ENCODE peak calls at places on chromosomes 5 and 9, in nine cellular contexts. W is NCI-H2081; C is WTC11; S is foreskin keratinocyte; J is lung microvascular endothelial cell; N is GDM1; O is stimulated activated CD8-positive, alpha-beta memory T cell treated with anti-CD3 and anti-CD28 coated beads, Interleukin-4, amount 100 ng/mL, for 24 hours; U is substantia nigra; X is HT-29. Y is an unnamed sample.

GRCh38 chr5:122019936-122020590 is 58.0 kb downstream of the LOX start:
- DNase-seq in W (no peak), C (no peak), S (no peak), J (no peak), N (no peak), O (no peak), U (no peak), X (no peak), Y (no peak)

GRCh38 chr9:124583134-124583533 is 75.9 kb upstream of the NR5A1 start:
- DNase-seq in W (no peak), C (no peak), S (no peak), J (no peak), N (no peak), O (no peak), U (no peak), X (no peak), Y (no peak)

GRCh38 chr9:127087836-127088235 is 34.6 kb downstream of the ANGPTL2 start:
- DNase-seq in W (no peak), C (no peak), S (no peak), J (no peak), N (no peak), O (no peak), U (no peak), X (no peak), Y (no peak)

GRCh38 chr5:38598994-38599611 is 42.7 kb upstream of the LIFR start:
- DNase-seq in W (no peak), C (no peak), S (peak), J (no peak), N (no peak), O (no peak), U (no peak), X (peak), Y (no peak)

GRCh38 chr5:81239613-81240012 is 6.5 kb downstream of the CKMT2 start:
- DNase-seq in W (no peak), C (no peak), S (no peak), J (no peak), N (no peak), O (no peak), U (no peak), X (no peak), Y (no peak)

GRCh38 chr5:133948721-133949120 is 19.7 kb downstream of the C5orf15 start:
- DNase-seq in W (no peak), C (no peak), S (no peak), J (no peak), N (no peak), O (no peak), U (no peak), X (no peak), Y (no peak)

GRCh38 chr9:27193886-27194285 is 84.9 kb downstream of the TEK start:
- DNase-seq in W (no peak), C (no peak), S (no peak), J (peak), N (no peak), O (no peak), U (no peak), X (no peak), Y (no peak)

GRCh38 chr9:27162045-27162444 is 53.0 kb downstream of the TEK start:
- DNase-seq in W (peak), C (no peak), S (no peak), J (peak), N (no peak), O (no peak), U (no peak), X (no peak), Y (no peak)

GRCh38 chr9:84371737-84372136 is 31.2 kb upstream of the SLC28A3 start:
- DNase-seq in W (no peak), C (no peak), S (peak), J (no peak), N (no peak), O (no peak), U (no peak), X (no peak), Y (peak)

GRCh38 chr9:34714007-34714406 is 4.1 kb upstream of the CCL21 start:
- DNase-seq in W (no peak), C (no peak), S (no peak), J (no peak), N (no peak), O (no peak), U (no peak), X (no peak), Y (no peak)

GRCh38 chr5:85388752-85389151 is 1004.1 kb upstream of the EDIL3 start:
- DNase-seq in W (no peak), C (no peak), S (no peak), J (no peak), N (no peak), O (no peak), U (no peak), X (no peak), Y (no peak)

GRCh38 chr5:56168066-56168478 is 65.1 kb downstream of the ANKRD55 start:
- DNase-seq in W (no peak), C (no peak), S (no peak), J (no peak), N (no peak), O (no peak), U (no peak), X (no peak), Y (no peak)

GRCh38 chr5:132485641-132486317 is 4.8 kb downstream of the IRF1 start:
- DNase-seq in W (no peak), C (no peak), S (no peak), J (no peak), N (peak), O (no peak), U (no peak), X (no peak), Y (no peak)

GRCh38 chr9:91803143-91803940 is 146.7 kb downstream of the ROR2 start:
- DNase-seq in W (no peak), C (no peak), S (no peak), J (no peak), N (no peak), O (no peak), U (no peak), X (no peak), Y (no peak)

GRCh38 chr9:136665704-136666363 is 3.1 kb downstream of the EGFL7 start:
- DNase-seq in W (no peak), C (peak), S (no peak), J (peak), N (peak), O (no peak), U (no peak), X (no peak), Y (no peak)

GRCh38 chr9:18149457-18150011 is 324.4 kb upstream of the ADAMTSL1 start:
- DNase-seq in W (no peak), C (no peak), S (no peak), J (peak), N (no peak), O (no peak), U (no peak), X (no peak), Y (no peak)

GRCh38 chr5:86665984-86666760 is 48.4 kb downstream of the COX7C start:
- DNase-seq in W (no peak), C (peak), S (no peak), J (no peak), N (no peak), O (no peak), U (no peak), X (no peak), Y (no peak)